ENCODE peak calls at places on chromosome 20, in seven cellular contexts. B is AG04450, Y is RWPE1, E is A549, S is AG09309, P is HFFc6, G is WTC11. C is an unnamed sample.

GRCh38 chr20:53760025-53760441 is 166.4 kb upstream of the ZNF217 start:
- DNase-seq in B (no peak), Y (no peak), E (no peak), S (no peak), P (no peak), G (no peak), C (no peak)

GRCh38 chr20:7113577-7114466 is 346.3 kb downstream of the BMP2 start:
- DNase-seq in B (no peak), Y (peak), E (peak), S (no peak), P (no peak), G (peak), C (peak)

GRCh38 chr20:61369731-61370520 is 117.9 kb downstream of the CDH4 start:
- DNase-seq in B (no peak), Y (no peak), E (no peak), S (no peak), P (no peak), G (no peak), C (no peak)

GRCh38 chr20:32483351-32484220 is 101.5 kb downstream of the NOL4L start:
- DNase-seq in B (no peak), Y (peak), E (peak), S (peak), P (peak), G (peak), C (peak)

GRCh38 chr20:63774348-63774735 is 34.8 kb downstream of the SLC2A4RG start:
- DNase-seq in B (no peak), Y (no peak), E (no peak), S (no peak), P (no peak), G (no peak), C (no peak)

GRCh38 chr20:57332105-57333089 is 2.8 kb downstream of the SPO11 start:
- DNase-seq in B (no peak), Y (peak), E (no peak), S (no peak), P (no peak), G (no peak), C (no peak)

GRCh38 chr20:36585410-36586125 is 12.2 kb downstream of the TGIF2 start:
- DNase-seq in B (no peak), Y (peak), E (no peak), S (peak), P (peak), G (peak), C (peak)

GRCh38 chr20:16615199-16615598 is 42.0 kb upstream of the KIF16B start:
- DNase-seq in B (peak), Y (peak), E (no peak), S (peak), P (no peak), G (no peak), C (peak)

GRCh38 chr20:38222923-38223742 is 37.4 kb downstream of the KIAA1755 start:
- DNase-seq in B (no peak), Y (no peak), E (no peak), S (no peak), P (no peak), G (no peak), C (no peak)

GRCh38 chr20:51446656-51447055 is 95.9 kb downstream of the NFATC2 start:
- DNase-seq in B (no peak), Y (peak), E (peak), S (no peak), P (peak), G (no peak), C (peak)

GRCh38 chr20:49712918-49713778 is 530 bp downstream of the B4GALT5 start:
- DNase-seq in B (no peak), Y (peak), E (peak), S (no peak), P (no peak), G (peak), C (no peak)

GRCh38 chr20:13029687-13030510 is 21.1 kb downstream of the SPTLC3 start:
- DNase-seq in B (peak), Y (peak), E (peak), S (peak), P (peak), G (no peak), C (peak)

GRCh38 chr20:57030611-57031600 is 235.5 kb downstream of the BMP7 start:
- DNase-seq in B (no peak), Y (peak), E (no peak), S (peak), P (peak), G (no peak), C (peak)

GRCh38 chr20:64191002-64191401 is 26.8 kb downstream of the MYT1 start:
- DNase-seq in B (no peak), Y (no peak), E (no peak), S (no peak), P (no peak), G (no peak), C (no peak)

GRCh38 chr20:55678126-55678525 is 327.2 kb downstream of the CBLN4 start:
- DNase-seq in B (no peak), Y (no peak), E (no peak), S (no peak), P (no peak), G (no peak), C (no peak)

GRCh38 chr20:36162272-36162966 is 7.9 kb downstream of the EPB41L1 start:
- DNase-seq in B (no peak), Y (no peak), E (no peak), S (no peak), P (no peak), G (no peak), C (peak)

GRCh38 chr20:33480071-33480470 is 9.8 kb upstream of the CBFA2T2 start:
- DNase-seq in B (no peak), Y (no peak), E (no peak), S (no peak), P (no peak), G (peak), C (no peak)

GRCh38 chr20:36836591-36837329 is 39.2 kb upstream of the TLDC2 start:
- DNase-seq in B (no peak), Y (no peak), E (peak), S (no peak), P (peak), G (peak), C (peak)

GRCh38 chr20:24640686-24641085 is 171.3 kb downstream of the SYNDIG1 start:
- DNase-seq in B (no peak), Y (no peak), E (no peak), S (no peak), P (no peak), G (no peak), C (no peak)

GRCh38 chr20:63795178-63795830 is 35.8 kb downstream of the ZBTB46 start:
- DNase-seq in B (no peak), Y (no peak), E (no peak), S (no peak), P (no peak), G (no peak), C (no peak)

GRCh38 chr20:59463541-59463940 is 140.8 kb upstream of the PHACTR3 start:
- DNase-seq in B (no peak), Y (no peak), E (no peak), S (no peak), P (no peak), G (no peak), C (no peak)

GRCh38 chr20:48538856-48539255 is 288.9 kb downstream of the PREX1 start:
- DNase-seq in B (no peak), Y (peak), E (no peak), S (no peak), P (no peak), G (no peak), C (no peak)

GRCh38 chr20:49245921-49246740 is 26.9 kb downstream of the DDX27 start:
- DNase-seq in B (peak), Y (peak), E (peak), S (no peak), P (peak), G (no peak), C (peak)

GRCh38 chr20:53677447-53678314 is 84.0 kb upstream of the ZNF217 start:
- DNase-seq in B (no peak), Y (no peak), E (peak), S (peak), P (no peak), G (peak), C (no peak)

DNA sequence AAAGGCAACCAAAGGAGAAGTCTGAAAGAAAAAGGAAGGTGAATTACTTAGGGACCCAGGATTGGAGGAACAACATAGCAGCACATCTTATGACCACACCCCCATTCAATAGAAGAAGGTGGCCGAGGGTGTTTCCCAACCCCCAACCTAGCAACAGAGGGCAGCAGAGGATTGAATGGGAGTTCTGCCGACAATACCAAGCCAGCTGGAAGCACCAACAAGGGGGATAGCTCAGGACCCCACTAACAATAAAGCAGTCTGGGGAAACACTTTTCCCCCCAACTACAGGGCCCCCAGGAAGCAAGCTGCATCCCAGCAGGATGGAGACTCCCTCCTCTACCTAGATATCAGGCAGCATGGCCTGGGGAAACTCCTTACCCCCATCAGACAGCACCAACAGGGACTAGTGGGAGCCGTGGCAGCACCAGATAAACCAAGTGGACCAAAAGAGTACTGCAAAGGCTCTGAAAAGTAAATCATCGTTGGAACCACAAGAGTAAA is 67.7 kb downstream of the ZHX3 start:
- DNase-seq in B (no peak), Y (peak), E (no peak), S (no peak), P (no peak), G (peak), C (peak)
- TF ChIP-seq CTCF in B (peak), Y (no peak), E (no peak), S (peak), P (peak), G (peak), C (peak)

DNA sequence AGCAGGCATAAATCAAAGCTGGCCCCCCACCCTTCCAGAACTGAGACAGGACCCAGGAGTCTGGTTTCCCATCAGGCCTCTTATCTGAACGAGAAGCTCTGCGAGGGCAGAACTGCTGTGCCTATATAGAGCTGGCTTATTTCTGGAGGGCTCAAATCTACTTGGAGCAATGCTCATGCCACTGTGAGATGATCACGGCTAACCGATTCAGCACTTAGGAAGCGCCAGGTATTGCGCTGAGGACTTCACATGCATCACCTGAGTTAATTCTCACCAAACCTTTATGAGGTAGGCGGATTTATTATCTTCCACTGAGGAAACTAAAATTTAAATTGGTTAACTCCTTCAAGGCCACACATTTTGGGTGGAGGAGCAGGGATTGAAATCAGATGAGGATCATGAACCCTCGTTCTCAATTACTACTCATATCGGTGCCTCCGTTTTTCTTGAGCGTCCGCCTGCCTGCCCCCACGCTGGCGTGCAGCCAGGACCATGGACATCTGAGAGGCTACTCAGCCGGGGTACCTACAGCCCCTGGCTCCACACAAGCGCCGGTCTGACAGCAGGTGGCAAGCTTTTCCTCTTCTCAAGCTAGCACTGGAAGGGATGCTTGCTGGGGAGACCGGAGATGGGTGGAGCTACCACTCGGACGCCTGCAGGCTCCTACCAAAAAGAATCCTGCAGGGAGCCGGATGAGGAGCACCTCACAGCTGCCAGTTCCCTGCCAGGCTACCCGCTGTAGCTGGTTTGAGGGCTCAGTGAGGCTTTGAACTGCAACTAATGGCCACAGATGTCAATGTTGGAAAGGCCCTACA is 1.0 kb upstream of the PCIF1 start:
- DNase-seq in B (no peak), Y (peak), E (peak), S (no peak), P (peak), G (peak), C (peak)
- TF ChIP-seq CTCF in B (peak), Y (peak), E (peak), S (peak), P (peak), G (no peak), C (peak)

GRCh38 chr20:46089076-46089337 is 755 bp downstream of the NCOA5 start:
- DNase-seq in B (no peak), Y (peak), E (peak), S (no peak), P (peak), G (no peak), C (no peak)

GRCh38 chr20:46087161-46087560 is 2.6 kb downstream of the NCOA5 start:
- DNase-seq in B (no peak), Y (no peak), E (no peak), S (no peak), P (peak), G (no peak), C (peak)

GRCh38 chr20:46088409-46089075 is 1.2 kb downstream of the NCOA5 start:
- DNase-seq in B (no peak), Y (peak), E (peak), S (no peak), P (peak), G (no peak), C (peak)

GRCh38 chr20:46090095-46090388 is 280 bp upstream of the NCOA5 start:
- DNase-seq in B (no peak), Y (no peak), E (no peak), S (no peak), P (no peak), G (no peak), C (no peak)

GRCh38 chr20:46089338-46090094 is at the start of gene NCOA5:
- DNase-seq in B (peak), Y (peak), E (peak), S (peak), P (peak), G (peak), C (peak)
- TF ChIP-seq CTCF in B (peak), Y (peak), E (peak), S (no peak), P (peak), G (no peak), C (peak)

GRCh38 chr20:58407966-58408557 is 19.0 kb downstream of the VAPB start:
- DNase-seq in B (no peak), Y (no peak), E (no peak), S (no peak), P (no peak), G (no peak), C (no peak)
- TF ChIP-seq CTCF in B (no peak), Y (no peak), E (no peak), S (no peak), P (no peak), G (no peak), C (no peak)

DNA sequence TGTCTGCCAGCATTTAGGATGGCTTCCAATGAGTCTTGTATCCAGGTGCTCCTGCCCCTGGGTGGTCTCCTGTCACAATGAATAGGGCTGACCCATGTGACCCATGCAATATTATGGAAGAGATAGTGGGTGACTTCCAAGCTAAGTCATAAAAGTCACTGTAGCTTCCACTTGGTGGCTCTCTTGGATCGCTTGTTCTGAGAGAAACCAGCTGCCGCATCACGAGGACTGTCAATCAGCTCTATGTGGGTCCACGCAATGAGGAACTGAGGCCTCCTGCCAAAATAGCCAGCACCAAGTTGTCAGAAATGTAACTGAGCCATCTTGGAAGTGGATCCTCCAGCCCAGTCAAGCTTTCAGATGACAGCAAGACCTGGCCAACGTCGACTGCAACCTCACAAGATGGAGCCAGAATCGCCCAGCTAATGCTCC is 14.9 kb upstream of the MATN4 start:
- DNase-seq in B (no peak), Y (no peak), E (no peak), S (no peak), P (peak), G (no peak), C (peak)
- TF ChIP-seq CTCF in B (no peak), Y (peak), E (peak), S (no peak), P (peak), G (no peak), C (no peak)

C was measured in foreskin fibroblast.